ENCODE peak calls at places on chromosomes 11 and 22, in five cellular contexts. D, C, O, I and N are unnamed samples.

GRCh38 chr11:7341551-7341950 is 89.8 kb downstream of the SYT9 start:
- DNase-seq in D (no peak), C (no peak), O (no peak), I (no peak), N (no peak)

GRCh38 chr22:38110008-38110862 is at the start of gene BAIAP2L2:
- DNase-seq in D (no peak), C (no peak), O (no peak), I (no peak), N (no peak)

GRCh38 chr11:36492724-36493304 is 17.3 kb downstream of the TRAF6 start:
- DNase-seq in D (no peak), C (peak; percentile 18), O (peak; percentile 47), I (peak; percentile 25), N (no peak)

GRCh38 chr11:65500262-65501004 is 1.6 kb downstream of the MALAT1 start:
- DNase-seq in D (no peak), C (no peak), O (no peak), I (no peak), N (no peak)

GRCh38 chr11:67264260-67264659 is 2.0 kb upstream of the GRK2 start:
- DNase-seq in D (no peak), C (no peak), O (no peak), I (no peak), N (no peak)

GRCh38 chr11:18012314-18012905 is 437 bp downstream of the SERGEF start:
- DNase-seq in D (no peak), C (no peak), O (peak; percentile 13), I (no peak), N (no peak)

GRCh38 chr22:43970037-43970747 is 14.9 kb downstream of the SAMM50 start:
- DNase-seq in D (no peak), C (no peak), O (no peak), I (no peak), N (no peak)

GRCh38 chr22:43270314-43270908 is 72.8 kb downstream of the SCUBE1 start:
- DNase-seq in D (no peak), C (no peak), O (no peak), I (peak; percentile 38), N (peak; percentile 46)

GRCh38 chr11:122261546-122261945 is 145.5 kb upstream of the BLID start:
- DNase-seq in D (no peak), C (no peak), O (no peak), I (no peak), N (no peak)

GRCh38 chr11:96199563-96200025 is 143.4 kb downstream of the MAML2 start:
- DNase-seq in D (no peak), C (no peak), O (no peak), I (no peak), N (no peak)

GRCh38 chr22:42313804-42314581 is 43.5 kb upstream of the TCF20 start:
- DNase-seq in D (no peak), C (no peak), O (peak; percentile 57), I (peak; percentile 60), N (peak; percentile 90)

GRCh38 chr11:77126861-77127673 is 979 bp upstream of the MYO7A start:
- DNase-seq in D (no peak), C (no peak), O (peak; percentile 81), I (peak; percentile 68), N (peak; percentile 38)

GRCh38 chr11:87035976-87036583 is 1.7 kb upstream of the TMEM135 start:
- DNase-seq in D (no peak), C (no peak), O (no peak), I (no peak), N (no peak)

GRCh38 chr11:2768471-2769408 is 68.9 kb upstream of the KCNQ1OT1 start:
- DNase-seq in D (no peak), C (peak; percentile 57), O (no peak), I (peak; percentile 1), N (no peak)

GRCh38 chr22:23520875-23521441 is 59.1 kb downstream of the IGLL1 start:
- DNase-seq in D (peak; percentile 4), C (no peak), O (no peak), I (no peak), N (peak; percentile 46)

GRCh38 chr11:75160328-75160757 is 9.4 kb downstream of the SLCO2B1 start:
- DNase-seq in D (no peak), C (no peak), O (no peak), I (no peak), N (no peak)

GRCh38 chr22:28497188-28497587 is 182.5 kb downstream of the TTC28 start:
- DNase-seq in D (no peak), C (no peak), O (no peak), I (no peak), N (no peak)

GRCh38 chr22:19942886-19943664 is 1.5 kb upstream of the TXNRD2 start:
- DNase-seq in D (peak; percentile 76), C (peak; percentile 66), O (no peak), I (no peak), N (no peak)

GRCh38 chr11:43582024-43582836 is 98.3 kb upstream of the HSD17B12 start:
- DNase-seq in D (no peak), C (no peak), O (no peak), I (no peak), N (no peak)

GRCh38 chr11:1113405-1114201 is 38.9 kb downstream of the MUC2 start:
- DNase-seq in D (no peak), C (no peak), O (no peak), I (no peak), N (no peak)

GRCh38 chr11:46239801-46240061 is 37.7 kb upstream of the CREB3L1 start:
- DNase-seq in D (no peak), C (no peak), O (no peak), I (no peak), N (no peak)

GRCh38 chr11:115887316-115887715 is 383.1 kb upstream of the CADM1 start:
- DNase-seq in D (no peak), C (no peak), O (no peak), I (no peak), N (no peak)

GRCh38 chr22:20227363-20227762 is 40.8 kb downstream of the RTN4R start:
- DNase-seq in D (no peak), C (no peak), O (no peak), I (no peak), N (no peak)

GRCh38 chr11:19988598-19988997 is 171.7 kb downstream of the DBX1 start:
- DNase-seq in D (peak; percentile 61), C (peak; percentile 30), O (no peak), I (no peak), N (no peak)

GRCh38 chr22:27065259-27065658 is 407.9 kb downstream of the MIAT start:
- DNase-seq in D (no peak), C (no peak), O (no peak), I (no peak), N (no peak)

GRCh38 chr11:124602193-124602592 is 9.0 kb upstream of the PANX3 start:
- DNase-seq in D (no peak), C (peak; percentile 76), O (no peak), I (no peak), N (no peak)

GRCh38 chr11:35402751-35403454 is 16.5 kb downstream of the SLC1A2 start:
- DNase-seq in D (no peak), C (no peak), O (no peak), I (no peak), N (no peak)

GRCh38 chr11:100716848-100717247 is 29.8 kb downstream of the ARHGAP42 start:
- DNase-seq in D (no peak), C (no peak), O (no peak), I (no peak), N (no peak)

GRCh38 chr11:133306019-133306418 is 226.3 kb downstream of the OPCML start:
- DNase-seq in D (no peak), C (no peak), O (no peak), I (peak; percentile 15), N (no peak)

GRCh38 chr11:126607776-126608625 is 252.5 kb downstream of the ST3GAL4 start:
- DNase-seq in D (no peak), C (no peak), O (no peak), I (no peak), N (peak; percentile 37)

GRCh38 chr22:47225931-47226633 is 463.6 kb downstream of the TBC1D22A start:
- DNase-seq in D (no peak), C (no peak), O (no peak), I (no peak), N (no peak)

GRCh38 chr22:25777870-25778269 is 35.9 kb downstream of the MYO18B start:
- DNase-seq in D (no peak), C (no peak), O (no peak), I (peak; percentile 17), N (peak; percentile 67)

GRCh38 chr11:35056391-35057093 is 82.4 kb upstream of the CD44 start:
- DNase-seq in D (no peak), C (no peak), O (no peak), I (no peak), N (no peak)

GRCh38 chr22:23744485-23744884 is 6.4 kb downstream of the ZNF70 start:
- DNase-seq in D (no peak), C (no peak), O (no peak), I (no peak), N (no peak)

GRCh38 chr11:76763573-76764348 is 19.4 kb upstream of the TSKU start:
- DNase-seq in D (peak; percentile 58), C (no peak), O (no peak), I (no peak), N (no peak)

GRCh38 chr11:101487775-101488174 is 96.0 kb downstream of the TRPC6 start:
- DNase-seq in D (peak; percentile 65), C (peak; percentile 93), O (no peak), I (no peak), N (no peak)

GRCh38 chr22:40764743-40765441 is 54.3 kb downstream of the SLC25A17 start:
- DNase-seq in D (no peak), C (no peak), O (peak; percentile 64), I (no peak), N (no peak)

GRCh38 chr11:4018641-4019040 is 76.0 kb upstream of the RRM1 start:
- DNase-seq in D (no peak), C (no peak), O (no peak), I (no peak), N (no peak)

GRCh38 chr22:23827351-23827995 is 11.3 kb downstream of the DERL3 start:
- DNase-seq in D (no peak), C (no peak), O (no peak), I (no peak), N (no peak)

GRCh38 chr22:38941488-38941987 is 15.9 kb upstream of the APOBEC3A start:
- DNase-seq in D (no peak), C (no peak), O (peak; percentile 46), I (no peak), N (no peak)